ENCODE peak calls at places on chromosome 3, in eight cellular contexts. Q is fibroblast of pulmonary artery, N is sigmoid colon, E is endodermal cell, T is PC-9, K is AG04450, J is epithelial cell of proximal tubule, S is fibroblast of lung. F is an unnamed sample.

GRCh38 chr3:197306374-197307086 is 8.1 kb upstream of the DLG1 start:
- DNase-seq in E (no peak), K (no peak), J (peak), N (no peak), S (peak), T (peak), Q (peak), F (no peak)

GRCh38 chr3:140276698-140277097 is 341.7 kb downstream of the CLSTN2 start:
- DNase-seq in S (no peak), E (peak), J (no peak), T (no peak), N (no peak), Q (peak), K (no peak), F (no peak)

GRCh38 chr3:97232635-97233034 is 418.2 kb downstream of the EPHA6 start:
- DNase-seq in T (peak), S (no peak), J (no peak), N (peak), Q (no peak), E (no peak), K (no peak), F (no peak)

GRCh38 chr3:192336286-192336685 is 391.1 kb downstream of the FGF12 start:
- DNase-seq in T (no peak), J (no peak), Q (peak), N (no peak), S (no peak), E (no peak), K (no peak), F (no peak)

GRCh38 chr3:129120254-129121004 is 1.2 kb downstream of the RAB43 start:
- DNase-seq in S (peak), E (peak), K (peak), J (peak), Q (peak), T (peak), N (peak), F (peak)

GRCh38 chr3:111548060-111548459 is 6.1 kb downstream of the CD96 start:
- DNase-seq in Q (peak), T (no peak), N (no peak), S (no peak), K (no peak), J (no peak), E (no peak), F (no peak)

GRCh38 chr3:56424357-56424756 is 43.9 kb downstream of the ERC2 start:
- DNase-seq in S (no peak), Q (no peak), T (no peak), K (no peak), E (no peak), N (no peak), J (no peak), F (no peak)

GRCh38 chr3:105394177-105394576 is 27.5 kb downstream of the ALCAM start:
- DNase-seq in Q (peak), S (no peak), J (no peak), T (no peak), N (no peak), E (peak), K (no peak), F (no peak)

DNA sequence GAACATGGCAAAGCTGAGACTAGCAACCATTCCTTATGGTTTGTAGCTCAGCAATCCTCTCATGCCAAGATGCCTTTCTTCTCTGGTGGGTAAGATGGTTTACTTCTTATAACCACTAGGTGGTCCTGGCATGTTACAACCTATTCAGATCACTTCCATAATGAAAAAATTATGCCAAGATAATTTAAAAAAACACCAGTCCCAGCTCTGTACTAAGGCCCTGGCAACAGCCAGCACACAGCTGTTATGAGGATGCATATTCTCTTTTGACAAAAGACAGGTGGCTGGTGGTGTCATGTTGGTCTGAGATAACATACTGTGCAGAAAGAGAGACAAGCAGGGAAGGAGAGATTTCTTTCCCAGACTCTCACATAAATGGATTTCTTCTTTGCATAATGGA is 65.7 kb upstream of the FRMD4B start:
- DNase-seq in S (peak), Q (no peak), T (no peak), K (no peak), J (no peak), E (no peak), N (no peak), F (no peak)
- TF ChIP-seq CTCF in S (no peak), Q (peak), T (peak), K (peak), J (peak), E (peak), N (no peak), F (no peak)

DNA sequence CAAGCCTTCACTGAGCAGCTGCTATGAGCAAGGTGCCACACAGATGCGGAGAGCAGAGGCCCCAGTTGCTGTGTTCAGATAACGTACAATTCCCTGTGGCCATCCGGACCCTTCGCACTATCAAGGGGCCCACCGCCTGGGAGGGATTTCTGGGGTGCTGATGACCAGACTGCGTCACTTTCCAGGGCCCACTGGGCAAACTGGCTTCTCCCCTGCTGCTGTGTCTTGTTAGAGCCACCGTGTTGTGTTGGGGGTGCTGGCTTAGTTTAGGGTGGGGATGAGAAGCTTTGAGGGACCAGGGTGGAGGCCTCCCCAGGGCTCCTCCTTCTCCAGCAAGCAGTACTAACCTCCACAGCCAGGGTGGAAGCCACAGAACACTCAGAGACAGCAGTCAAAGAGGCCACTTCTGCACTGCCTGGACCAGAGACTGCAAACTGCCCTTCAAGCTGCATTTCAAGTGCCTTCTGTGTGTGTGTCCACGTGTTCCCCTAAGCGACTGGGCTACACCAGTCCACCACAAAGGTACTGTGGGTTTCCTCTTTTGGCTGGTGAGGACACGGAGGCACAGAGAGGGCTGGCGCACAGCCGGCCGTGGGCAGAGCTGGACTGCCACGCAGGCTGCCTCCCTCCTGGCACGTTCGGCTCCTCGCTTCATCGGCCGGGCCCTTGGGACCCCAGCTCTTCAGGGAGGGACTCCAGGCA is 61.1 kb downstream of the MGLL start:
- DNase-seq in S (no peak), Q (no peak), K (no peak), T (no peak), E (no peak), N (no peak), J (no peak), F (no peak)
- TF ChIP-seq CTCF in S (no peak), Q (no peak), K (no peak), T (no peak), E (no peak), N (no peak), J (no peak), F (no peak)

GRCh38 chr3:184771158-184771730 is 40.7 kb upstream of the VPS8 start:
- DNase-seq in N (no peak), Q (no peak), K (no peak), S (peak), J (no peak), E (no peak), T (no peak), F (no peak)

GRCh38 chr3:184772667-184773272 is 39.2 kb upstream of the VPS8 start:
- DNase-seq in K (no peak), Q (no peak), S (no peak), J (no peak), N (no peak), E (no peak), T (no peak), F (no peak)

GRCh38 chr3:184770541-184770940 is 41.4 kb upstream of the VPS8 start:
- DNase-seq in Q (no peak), E (no peak), S (no peak), T (no peak), K (no peak), N (no peak), J (no peak), F (no peak)

GRCh38 chr3:184773341-184774186 is 38.4 kb upstream of the VPS8 start:
- DNase-seq in N (no peak), E (no peak), S (peak), K (no peak), T (no peak), Q (no peak), J (no peak), F (no peak)

GRCh38 chr3:184771748-184772147 is 40.2 kb upstream of the VPS8 start:
- DNase-seq in K (no peak), N (no peak), T (no peak), Q (no peak), J (no peak), E (no peak), S (no peak), F (no peak)
- TF ChIP-seq CTCF in K (no peak), N (no peak), T (no peak), Q (no peak), J (no peak), E (peak), S (no peak), F (no peak)

GRCh38 chr3:172321035-172321434 is 127.2 kb downstream of the GHSR start:
- DNase-seq in S (peak), J (no peak), E (no peak), Q (peak), K (no peak), N (no peak), T (no peak), F (no peak)
- TF ChIP-seq CTCF in S (no peak), J (no peak), E (peak), Q (no peak), K (no peak), N (no peak), T (peak), F (no peak)

DNA sequence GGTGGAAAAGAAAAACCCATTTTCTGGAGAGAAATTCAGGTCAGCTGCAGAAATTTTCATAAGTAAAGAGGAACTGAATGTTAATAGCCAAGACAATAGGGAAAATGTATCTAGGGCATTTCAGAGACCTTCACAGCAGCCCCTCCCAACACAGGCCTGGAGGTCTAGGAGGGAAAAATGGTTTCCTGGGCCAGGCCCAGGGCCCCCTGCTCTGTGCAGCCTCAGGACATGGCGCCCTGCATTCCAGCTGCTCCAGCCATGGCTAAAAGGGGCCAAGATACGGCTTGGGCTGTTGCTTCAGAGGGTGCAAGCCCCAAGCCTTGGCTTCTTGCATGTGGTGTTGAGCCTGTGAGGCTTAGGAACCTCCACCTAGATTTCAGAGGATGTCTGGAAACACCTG is 92.2 kb downstream of the C3orf70 start:
- DNase-seq in N (no peak), T (no peak), E (no peak), K (no peak), Q (no peak), J (no peak), S (no peak), F (no peak)
- TF ChIP-seq CTCF in N (no peak), T (no peak), E (no peak), K (no peak), Q (no peak), J (no peak), S (no peak), F (no peak)